ENCODE peak calls at places on chromosomes 7 and 10, in four cellular contexts. B is RWPE1, F is AG09319, H is MCF 10A. W is an unnamed sample.

GRCh38 chr7:105001652-105002184 is 12.3 kb upstream of the KMT2E start:
- DNase-seq in H (no peak), F (no peak), B (no peak), W (no peak)

GRCh38 chr7:51067757-51068156 is 248.9 kb downstream of the COBL start:
- DNase-seq in H (peak), B (peak), F (peak), W (peak)

GRCh38 chr10:89163265-89163995 is 43.7 kb downstream of the CH25H start:
- DNase-seq in B (peak), H (peak), F (peak), W (no peak)

GRCh38 chr10:129031233-129032150 is 435.5 kb upstream of the MGMT start:
- DNase-seq in F (peak), H (peak), B (peak), W (peak)

GRCh38 chr10:127046975-127047877 is 142.0 kb downstream of the DOCK1 start:
- DNase-seq in H (no peak), F (no peak), B (no peak), W (no peak)

GRCh38 chr7:36100293-36100692 is 52.8 kb upstream of the EEPD1 start:
- DNase-seq in B (no peak), H (no peak), F (no peak), W (no peak)

GRCh38 chr10:110872145-110872983 is 636 bp downstream of the PDCD4 start:
- DNase-seq in B (peak), F (no peak), H (peak), W (peak)

GRCh38 chr7:12212051-12212485 is 974 bp downstream of the TMEM106B start:
- DNase-seq in H (peak), F (no peak), B (peak), W (peak)

GRCh38 chr7:4025211-4025610 is 656.9 kb upstream of the FOXK1 start:
- DNase-seq in F (no peak), H (no peak), B (no peak), W (no peak)

GRCh38 chr7:69502358-69502757 is 95.9 kb upstream of the AUTS2 start:
- DNase-seq in F (no peak), B (no peak), H (no peak), W (no peak)

GRCh38 chr10:110822065-110822707 is 49.5 kb upstream of the PDCD4 start:
- DNase-seq in F (no peak), B (no peak), H (no peak), W (no peak)

GRCh38 chr7:107998660-107999480 is 4.1 kb downstream of the LAMB1 start:
- DNase-seq in F (no peak), H (no peak), B (no peak), W (no peak)

GRCh38 chr10:4183761-4184261 is 398.8 kb upstream of the KLF6 start:
- DNase-seq in F (peak), H (peak), B (no peak), W (no peak)

GRCh38 chr7:139727151-139727705 is 50.6 kb downstream of the HIPK2 start:
- DNase-seq in H (peak), B (peak), F (peak), W (no peak)

GRCh38 chr10:91090761-91091529 is 129.5 kb upstream of the PCGF5 start:
- DNase-seq in F (no peak), B (no peak), H (no peak), W (no peak)

GRCh38 chr7:79406371-79406770 is 47.1 kb downstream of the MAGI2 start:
- DNase-seq in B (no peak), H (no peak), F (no peak), W (no peak)

GRCh38 chr10:10873289-10873688 is 144.4 kb upstream of the CELF2 start:
- DNase-seq in H (no peak), F (no peak), B (no peak), W (no peak)

GRCh38 chr10:102502029-102502336 is 529 bp downstream of the ACTR1A start:
- DNase-seq in B (peak), F (peak), H (peak), W (peak)

GRCh38 chr7:107502797-107503196 is 32.9 kb downstream of the GPR22 start:
- DNase-seq in H (no peak), B (no peak), F (no peak), W (no peak)

GRCh38 chr7:93920496-93921189 is 892 bp upstream of the GNG11 start:
- DNase-seq in B (no peak), H (no peak), F (no peak), W (no peak)

GRCh38 chr7:154856737-154857136 is 146.2 kb downstream of the PAXIP1 start:
- DNase-seq in F (no peak), B (no peak), H (no peak), W (no peak)

GRCh38 chr10:72088879-72089585 is 681 bp upstream of the SPOCK2 start:
- DNase-seq in F (no peak), B (no peak), H (no peak), W (peak)

GRCh38 chr10:102247724-102248123 is 2.4 kb downstream of the GBF1 start:
- DNase-seq in H (no peak), F (no peak), B (no peak), W (no peak)

GRCh38 chr10:36534471-36535002 is 590.9 kb upstream of the ANKRD30A start:
- DNase-seq in B (peak), H (peak), F (peak), W (no peak)

GRCh38 chr7:138257459-138258193 is 181.4 kb downstream of the AKR1D1 start:
- DNase-seq in F (no peak), B (no peak), H (no peak), W (peak)

GRCh38 chr10:26662864-26663263 is 34.6 kb upstream of the PDSS1 start:
- DNase-seq in B (no peak), F (no peak), H (no peak), W (no peak)

GRCh38 chr7:2042650-2043049 is 190.1 kb downstream of the MAD1L1 start:
- DNase-seq in F (no peak), H (no peak), B (no peak), W (no peak)

GRCh38 chr7:2040201-2040892 is 192.4 kb downstream of the MAD1L1 start:
- DNase-seq in H (no peak), B (no peak), F (no peak), W (no peak)

GRCh38 chr7:2043316-2044039 is 189.3 kb downstream of the MAD1L1 start:
- DNase-seq in H (no peak), F (no peak), B (no peak), W (no peak)

GRCh38 chr7:2040893-2041270 is 191.9 kb downstream of the MAD1L1 start:
- DNase-seq in H (no peak), B (no peak), F (no peak), W (no peak)

GRCh38 chr7:2041496-2042367 is 191.0 kb downstream of the MAD1L1 start:
- DNase-seq in H (no peak), B (no peak), F (no peak), W (no peak)
- TF ChIP-seq CTCF in H (no peak), B (no peak), F (no peak), W (no peak)

DNA sequence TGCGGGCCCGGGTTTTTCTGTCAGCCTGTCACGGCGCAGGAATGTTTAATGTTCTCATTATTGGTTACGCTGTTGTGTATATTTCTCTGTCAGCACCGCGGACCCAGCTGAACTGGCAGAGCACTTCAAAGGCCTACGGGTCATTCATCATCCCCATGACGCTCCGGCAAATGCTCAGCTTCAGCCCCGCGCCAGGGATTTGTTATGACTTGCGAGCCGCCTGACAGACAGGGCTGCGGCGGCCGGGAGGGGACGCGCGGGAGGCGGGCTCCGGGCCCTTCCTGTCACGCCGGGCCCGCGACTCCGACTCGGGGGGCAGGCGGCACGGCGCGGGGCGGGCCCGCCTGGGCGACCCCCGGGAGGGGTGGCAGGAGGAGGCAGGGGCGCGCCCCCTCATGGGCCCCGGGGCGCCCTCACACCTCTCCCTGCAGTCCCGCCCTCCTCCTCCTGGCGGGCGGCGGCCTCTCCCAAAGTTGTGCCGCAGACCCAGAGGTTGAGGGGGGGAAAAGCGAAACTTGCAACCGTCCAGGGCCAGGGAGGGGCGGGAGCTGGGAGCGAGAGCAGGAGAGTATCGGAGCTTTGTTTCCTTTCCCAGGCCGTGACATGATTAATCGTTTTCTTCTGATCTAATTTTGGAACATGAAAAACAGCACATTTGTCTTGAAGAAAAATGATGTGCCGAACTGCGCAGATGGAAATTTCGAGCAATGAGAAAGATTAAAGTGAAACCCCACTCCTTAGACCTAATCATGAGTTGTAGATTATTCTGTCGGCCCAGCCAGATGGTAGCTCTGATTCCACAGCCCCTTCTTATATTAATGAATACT is 59.3 kb upstream of the COMTD1 start:
- DNase-seq in H (peak), B (peak), F (peak), W (peak)
- TF ChIP-seq CTCF in H (peak), B (peak), F (peak), W (peak)

DNA sequence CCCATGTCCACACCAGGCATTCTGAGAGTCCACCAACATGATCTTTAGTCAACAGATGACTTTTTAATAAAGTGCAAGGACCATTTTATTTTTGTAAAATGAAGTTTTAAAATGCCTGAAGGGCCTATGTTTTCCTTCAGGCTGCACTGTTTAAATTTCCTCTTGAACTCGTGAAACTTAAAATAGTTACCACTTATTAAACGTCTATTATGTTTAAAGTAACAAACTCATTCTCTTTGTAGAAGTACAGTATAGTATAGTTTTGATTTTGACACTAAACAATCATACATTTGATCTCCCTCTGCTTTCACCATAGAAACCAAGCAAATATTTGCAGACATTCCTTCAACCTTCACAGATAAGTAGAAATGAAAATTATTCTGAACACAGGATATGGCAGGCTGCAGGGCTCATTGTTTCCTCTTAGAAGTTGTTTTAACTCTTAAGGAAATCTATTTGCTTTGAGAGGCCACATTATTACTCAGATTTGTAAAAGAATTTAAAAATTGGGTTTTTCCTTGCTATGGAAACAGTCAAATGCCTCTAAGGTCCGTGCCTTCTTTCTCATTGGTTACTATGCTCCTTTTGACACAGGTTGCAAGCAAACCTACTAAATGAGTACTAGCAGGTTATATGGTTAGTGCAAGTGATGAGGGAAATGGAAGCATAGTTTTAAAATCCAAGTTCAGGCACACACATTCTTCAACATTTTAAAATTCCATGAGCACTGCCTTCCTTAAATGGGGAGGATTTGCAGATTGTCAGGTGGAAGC is 92.8 kb upstream of the FAM133B start:
- DNase-seq in H (no peak), F (no peak), B (no peak), W (no peak)
- TF ChIP-seq CTCF in H (no peak), F (no peak), B (no peak), W (no peak)

GRCh38 chr10:95558593-95559320 is 2.4 kb downstream of the SORBS1 start:
- DNase-seq in F (no peak), B (no peak), H (no peak), W (no peak)
- TF ChIP-seq CTCF in F (no peak), B (no peak), H (no peak), W (no peak)

GRCh38 chr7:156499247-156499881 is 141.2 kb upstream of the RNF32 start:
- DNase-seq in B (no peak), F (no peak), H (no peak), W (no peak)

GRCh38 chr7:156505876-156506275 is 134.7 kb upstream of the RNF32 start:
- DNase-seq in H (no peak), B (no peak), F (no peak), W (no peak)

GRCh38 chr7:156504006-156504405 is 136.6 kb upstream of the RNF32 start:
- DNase-seq in B (no peak), H (no peak), F (no peak), W (no peak)

GRCh38 chr7:156504687-156505545 is 135.7 kb upstream of the RNF32 start:
- DNase-seq in B (no peak), F (no peak), H (no peak), W (no peak)

DNA sequence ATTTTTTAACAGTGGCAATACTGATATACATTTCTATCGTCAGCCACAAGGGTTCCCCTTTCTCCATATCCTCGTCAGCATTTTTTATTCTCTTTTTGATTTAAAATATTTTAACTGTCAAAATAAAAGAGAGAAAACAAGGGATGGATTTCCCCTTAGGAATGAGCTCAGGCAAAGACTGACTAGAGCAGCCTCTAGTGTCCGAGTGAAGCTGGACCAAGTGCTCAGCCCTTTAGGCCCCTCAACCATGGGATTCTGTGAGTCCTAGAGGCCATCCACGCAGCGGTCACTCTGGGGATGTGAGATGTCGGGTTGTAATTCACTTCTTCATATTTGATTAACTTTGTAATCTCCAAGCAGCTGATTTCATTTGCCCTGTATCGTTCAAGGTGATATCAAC is 137.4 kb upstream of the RNF32 start:
- DNase-seq in H (no peak), B (no peak), F (no peak), W (no peak)
- TF ChIP-seq CTCF in H (no peak), B (no peak), F (no peak), W (no peak)

DNA sequence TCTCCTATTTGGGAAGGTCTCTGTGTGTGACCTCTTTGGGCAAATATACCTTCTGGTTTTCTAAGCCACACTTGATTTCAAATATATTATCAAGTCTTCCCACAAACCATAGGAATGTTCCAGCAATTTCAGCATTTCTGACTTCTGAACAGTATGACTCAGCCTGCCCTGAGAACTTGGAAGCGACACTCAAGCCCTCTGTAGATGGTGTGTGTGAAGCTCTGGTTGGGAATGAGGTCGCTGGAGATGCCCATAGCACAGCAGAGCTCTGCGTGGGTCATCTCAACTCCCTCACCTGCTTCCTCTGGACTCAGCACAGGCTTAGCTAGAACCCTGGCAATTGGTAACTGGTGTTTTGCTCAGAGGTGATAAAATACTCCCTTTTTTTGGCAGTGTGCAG is 87.3 kb upstream of the NRP1 start:
- DNase-seq in B (peak), F (peak), H (peak), W (no peak)
- TF ChIP-seq CTCF in B (no peak), F (no peak), H (no peak), W (no peak)

GRCh38 chr7:2651847-2652735 is 20.3 kb downstream of the TTYH3 start:
- DNase-seq in F (no peak), H (no peak), B (no peak), W (no peak)

GRCh38 chr7:2652736-2653060 is 20.9 kb downstream of the TTYH3 start:
- DNase-seq in H (no peak), F (no peak), B (no peak), W (no peak)

GRCh38 chr7:2649991-2650390 is 18.2 kb downstream of the TTYH3 start:
- DNase-seq in B (no peak), F (no peak), H (no peak), W (no peak)

GRCh38 chr7:2650451-2650850 is 18.7 kb downstream of the TTYH3 start:
- DNase-seq in H (no peak), B (no peak), F (no peak), W (no peak)

GRCh38 chr7:2651336-2651735 is 19.6 kb downstream of the TTYH3 start:
- DNase-seq in F (no peak), H (no peak), B (no peak), W (no peak)
- TF ChIP-seq CTCF in F (no peak), H (no peak), B (no peak), W (no peak)

GRCh38 chr10:104681485-104681884 is 40.4 kb downstream of the SORCS3 start:
- DNase-seq in H (no peak), B (no peak), F (no peak), W (no peak)

GRCh38 chr10:104678658-104679057 is 37.6 kb downstream of the SORCS3 start:
- DNase-seq in F (no peak), H (no peak), B (no peak), W (no peak)

GRCh38 chr10:104683567-104683966 is 42.5 kb downstream of the SORCS3 start:
- DNase-seq in F (no peak), B (no peak), H (no peak), W (no peak)

GRCh38 chr10:104680467-104681401 is 39.6 kb downstream of the SORCS3 start:
- DNase-seq in B (no peak), F (no peak), H (no peak), W (no peak)
- TF ChIP-seq CTCF in B (no peak), F (no peak), H (no peak), W (no peak)

W was measured in Calu3.